ENCODE peak calls at places on chromosome 10, in seven cellular contexts. V is Panc1; L is HCT116; P is CD4-positive, alpha-beta T cell; Y is activated CD8-positive, alpha-beta T cell treated with anti-CD3 and anti-CD28 coated beads for 36 hours; D is psoas muscle; M is pancreas. H is an unnamed sample.

GRCh38 chr10:118581340-118581739 is 14.1 kb downstream of the PRLHR start:
- ATAC-seq in V (no peak), P (no peak), Y (no peak), L (no peak), M (no peak), D (no peak), H (no peak)

GRCh38 chr10:3976718-3977117 is 191.7 kb upstream of the KLF6 start:
- ATAC-seq in V (no peak), D (no peak), P (peak), Y (peak), M (no peak), L (no peak), H (no peak)

GRCh38 chr10:74875966-74876365 is 49.6 kb downstream of the KAT6B start:
- ATAC-seq in D (no peak), V (no peak), M (peak), Y (no peak), L (no peak), P (no peak), H (no peak)

GRCh38 chr10:118499186-118499585 is 96.3 kb downstream of the PRLHR start:
- ATAC-seq in M (no peak), L (no peak), Y (no peak), D (no peak), P (no peak), V (no peak), H (no peak)

GRCh38 chr10:5932345-5932744 is 42.3 kb downstream of the FBH1 start:
- ATAC-seq in V (no peak), P (no peak), L (no peak), Y (no peak), D (no peak), M (peak), H (peak)

GRCh38 chr10:17836917-17837316 is 27.8 kb downstream of the MRC1 start:
- ATAC-seq in M (peak), D (no peak), L (no peak), V (peak), Y (no peak), P (no peak), H (no peak)

GRCh38 chr10:97059006-97059871 is 126.5 kb downstream of the SLIT1 start:
- ATAC-seq in P (no peak), D (no peak), L (peak), V (no peak), Y (no peak), M (no peak), H (no peak)

GRCh38 chr10:104337527-104337984 is 709 bp downstream of the ITPRIP start:
- ATAC-seq in P (peak), L (peak), D (peak), Y (peak), V (peak), M (peak), H (peak)

GRCh38 chr10:23884671-23885070 is 324.3 kb upstream of the KIAA1217 start:
- ATAC-seq in M (peak), P (no peak), V (no peak), Y (no peak), D (no peak), L (no peak), H (no peak)

GRCh38 chr10:4018054-4018511 is 233.1 kb upstream of the KLF6 start:
- ATAC-seq in D (no peak), M (peak), Y (peak), V (no peak), L (no peak), P (no peak), H (no peak)

GRCh38 chr10:23283680-23284079 is 60.9 kb downstream of the C10orf67 start:
- ATAC-seq in V (no peak), M (peak), Y (no peak), L (no peak), P (no peak), D (no peak), H (no peak)

GRCh38 chr10:7477538-7478334 is 66.9 kb upstream of the SFMBT2 start:
- ATAC-seq in D (no peak), V (no peak), P (no peak), Y (no peak), L (no peak), M (no peak), H (no peak)

GRCh38 chr10:113933894-113934532 is 79.6 kb downstream of the NHLRC2 start:
- ATAC-seq in P (no peak), M (no peak), V (no peak), D (no peak), L (no peak), Y (no peak), H (no peak)

GRCh38 chr10:72508033-72508432 is 117.8 kb downstream of the MICU1 start:
- ATAC-seq in M (no peak), L (no peak), Y (no peak), V (no peak), P (no peak), D (no peak), H (no peak)

GRCh38 chr10:122164815-122165491 is 106.1 kb upstream of the BTBD16 start:
- ATAC-seq in L (no peak), D (no peak), P (no peak), Y (no peak), V (no peak), M (peak), H (no peak)

GRCh38 chr10:91140995-91141549 is 79.4 kb upstream of the PCGF5 start:
- ATAC-seq in P (no peak), V (no peak), L (no peak), M (no peak), Y (peak), D (no peak), H (no peak)

GRCh38 chr10:132938472-132939329 is 3.7 kb downstream of the CFAP46 start:
- ATAC-seq in Y (peak), L (peak), M (no peak), P (no peak), D (no peak), V (peak), H (no peak)

GRCh38 chr10:43284341-43284910 is 17.6 kb upstream of the RASGEF1A start:
- ATAC-seq in V (no peak), M (peak), P (no peak), L (peak), D (no peak), Y (peak), H (no peak)

GRCh38 chr10:75508239-75508813 is 76.9 kb downstream of the LRMDA start:
- ATAC-seq in V (no peak), M (peak), P (no peak), Y (no peak), L (peak), D (no peak), H (peak)

GRCh38 chr10:70683601-70684329 is 11.5 kb downstream of the ADAMTS14 start:
- ATAC-seq in L (no peak), V (no peak), P (no peak), D (no peak), M (peak), Y (no peak), H (no peak)

GRCh38 chr10:95500097-95500496 is 61.1 kb downstream of the SORBS1 start:
- ATAC-seq in M (no peak), Y (no peak), L (no peak), P (no peak), V (no peak), D (peak), H (no peak)

GRCh38 chr10:77296534-77297369 is 340.9 kb downstream of the KCNMA1 start:
- ATAC-seq in V (no peak), L (no peak), Y (no peak), D (no peak), P (no peak), M (peak), H (no peak)

GRCh38 chr10:87978166-87978565 is 114.7 kb downstream of the PTEN start:
- ATAC-seq in Y (no peak), D (no peak), L (no peak), P (no peak), M (no peak), V (no peak), H (no peak)

GRCh38 chr10:87976101-87976743 is 112.8 kb downstream of the PTEN start:
- ATAC-seq in D (no peak), Y (no peak), L (no peak), V (no peak), P (no peak), M (no peak), H (no peak)

GRCh38 chr10:87973635-87974034 is 110.2 kb downstream of the PTEN start:
- ATAC-seq in Y (no peak), P (no peak), L (no peak), V (no peak), M (peak), D (no peak), H (no peak)

GRCh38 chr10:87974130-87974529 is 110.7 kb downstream of the PTEN start:
- ATAC-seq in V (no peak), D (no peak), M (no peak), L (no peak), P (no peak), Y (no peak), H (no peak)

DNA sequence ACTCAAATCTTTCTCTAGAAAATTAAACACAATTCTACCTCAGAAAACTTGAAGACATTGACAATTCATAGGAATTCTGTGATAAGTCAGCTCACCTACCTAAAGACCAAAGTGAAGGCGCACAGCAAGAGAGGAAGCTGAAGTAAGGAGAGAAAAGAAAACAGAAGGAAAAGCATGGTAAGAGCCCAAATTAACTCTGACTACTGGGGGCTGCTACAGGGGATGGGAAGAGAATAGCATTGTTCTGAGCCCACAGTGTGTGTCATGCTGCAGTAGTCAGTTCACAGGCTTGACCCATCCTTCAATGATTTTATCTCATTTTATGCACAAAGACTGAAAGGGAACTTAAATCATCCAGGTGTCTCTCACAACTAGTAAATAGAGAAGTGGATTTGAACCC is 111.3 kb downstream of the PTEN start:
- ATAC-seq in D (no peak), M (no peak), P (no peak), L (no peak), Y (no peak), V (no peak), H (no peak)
- TF ChIP-seq CTCF in D (no peak), M (no peak), P (no peak), L (no peak), Y (no peak), V (no peak), H (no peak)

GRCh38 chr10:124248646-124249045 is 155.2 kb upstream of the CHST15 start:
- ATAC-seq in M (no peak), P (no peak), L (no peak), Y (no peak), V (no peak), D (no peak), H (no peak)

GRCh38 chr10:124250506-124250905 is 157.1 kb upstream of the CHST15 start:
- ATAC-seq in L (no peak), P (no peak), M (peak), D (no peak), Y (no peak), V (no peak), H (no peak)

GRCh38 chr10:124249196-124249595 is 155.8 kb upstream of the CHST15 start:
- ATAC-seq in M (no peak), L (no peak), P (no peak), V (no peak), Y (no peak), D (no peak), H (no peak)

GRCh38 chr10:124251317-124251716 is 157.9 kb upstream of the CHST15 start:
- ATAC-seq in V (no peak), M (peak), L (no peak), Y (no peak), P (no peak), D (no peak), H (no peak)

GRCh38 chr10:124249812-124250432 is 156.5 kb upstream of the CHST15 start:
- ATAC-seq in D (no peak), M (peak), P (no peak), V (no peak), L (peak), Y (no peak), H (no peak)
- TF ChIP-seq CTCF in D (no peak), M (no peak), P (no peak), V (no peak), L (peak), Y (no peak), H (no peak)

GRCh38 chr10:33804534-33804933 is 470.1 kb upstream of the NRP1 start:
- ATAC-seq in D (no peak), P (no peak), M (no peak), L (no peak), Y (no peak), V (no peak), H (no peak)

GRCh38 chr10:33808475-33808874 is 474.0 kb upstream of the NRP1 start:
- ATAC-seq in Y (no peak), D (peak), P (no peak), M (no peak), L (no peak), V (no peak), H (no peak)

GRCh38 chr10:33810986-33811385 is 476.5 kb upstream of the NRP1 start:
- ATAC-seq in P (no peak), L (no peak), Y (no peak), V (no peak), M (no peak), D (no peak), H (no peak)

GRCh38 chr10:33805831-33806230 is 471.4 kb upstream of the NRP1 start:
- ATAC-seq in Y (no peak), P (no peak), L (no peak), D (no peak), M (no peak), V (no peak), H (no peak)

DNA sequence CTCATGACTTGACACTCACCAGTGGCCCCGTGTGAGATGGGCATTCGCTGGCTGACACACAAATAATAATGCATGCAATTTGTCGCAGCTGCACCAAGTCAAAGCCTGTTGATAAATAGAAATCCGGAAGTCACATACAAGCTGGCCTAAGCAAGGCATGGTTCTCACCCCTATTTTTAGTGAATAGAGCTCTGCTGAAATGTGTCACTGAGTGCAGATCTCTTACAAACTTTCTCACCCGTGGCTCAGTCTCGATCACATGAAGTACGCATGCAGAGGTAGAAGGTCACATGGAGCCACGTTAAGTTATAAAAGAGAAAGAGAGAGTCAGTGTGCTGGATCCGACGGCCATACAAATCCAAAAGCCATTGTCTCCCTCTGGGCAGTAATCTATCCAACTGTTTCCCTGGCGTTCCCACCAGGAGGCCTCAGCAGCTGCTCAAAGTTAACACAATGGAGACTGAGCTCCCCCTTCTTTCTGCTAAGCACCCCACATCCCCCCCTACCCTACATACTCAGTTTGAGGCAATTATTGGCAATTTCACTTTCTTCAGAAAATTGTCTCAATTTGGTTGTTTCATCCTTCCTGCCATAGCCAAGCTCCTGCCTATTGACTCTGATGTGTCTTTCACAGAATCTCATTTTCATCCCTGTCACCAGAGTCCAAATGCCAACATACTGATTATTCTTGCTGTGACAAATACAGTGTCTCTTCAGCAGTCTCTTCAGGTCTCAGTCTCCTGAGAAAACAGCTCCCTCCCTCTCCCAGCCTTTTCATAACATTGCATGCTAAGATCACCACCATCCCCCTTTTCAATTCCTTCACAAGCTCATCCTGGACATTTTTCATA is 473.3 kb upstream of the NRP1 start:
- ATAC-seq in V (no peak), L (no peak), Y (no peak), D (peak), M (no peak), P (no peak), H (no peak)
- TF ChIP-seq CTCF in V (no peak), L (no peak), Y (no peak), D (no peak), M (no peak), P (no peak), H (no peak)

DNA sequence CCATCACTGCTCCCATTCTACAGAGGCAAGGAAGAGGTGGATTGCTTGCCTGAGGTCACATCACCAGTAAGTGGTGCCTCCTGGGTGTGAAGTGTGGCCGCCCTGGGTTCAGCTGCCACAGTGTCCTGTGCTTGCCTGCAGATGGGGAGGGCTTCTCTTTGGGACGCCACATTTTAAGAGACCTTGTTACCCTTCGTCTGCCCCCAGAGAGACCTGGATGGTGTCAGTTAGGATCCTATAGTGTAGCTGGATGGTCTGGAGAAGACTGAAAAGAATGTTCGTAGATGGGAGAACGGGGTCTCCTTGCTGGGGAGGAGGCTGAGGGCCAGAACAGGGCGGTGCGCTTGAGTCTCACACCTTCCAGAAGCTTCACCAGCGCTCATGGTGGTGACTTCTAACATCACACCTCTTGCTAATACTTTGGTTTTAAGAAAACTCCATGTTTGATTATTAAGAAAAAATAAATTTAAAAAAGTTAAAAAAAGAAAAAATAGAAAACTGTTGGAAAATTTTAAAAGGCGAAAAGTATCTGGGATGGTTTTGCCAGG is 2.3 kb downstream of the DOCK1 start:
- ATAC-seq in P (no peak), D (no peak), V (no peak), M (no peak), Y (no peak), L (no peak), H (no peak)
- TF ChIP-seq CTCF in P (no peak), D (no peak), V (no peak), M (no peak), Y (no peak), L (no peak), H (no peak)

GRCh38 chr10:60465801-60466200 is 76.1 kb upstream of the ANK3 start:
- ATAC-seq in V (no peak), P (no peak), M (no peak), L (no peak), Y (no peak), D (peak), H (no peak)

GRCh38 chr10:60463726-60464125 is 74.1 kb upstream of the ANK3 start:
- ATAC-seq in M (no peak), Y (no peak), V (no peak), P (no peak), L (no peak), D (no peak), H (no peak)

GRCh38 chr10:60464659-60465058 is 75.0 kb upstream of the ANK3 start:
- ATAC-seq in D (no peak), P (no peak), V (no peak), M (no peak), Y (no peak), L (no peak), H (no peak)

GRCh38 chr10:60467202-60467546 is 77.5 kb upstream of the ANK3 start:
- ATAC-seq in M (no peak), P (no peak), Y (no peak), D (no peak), V (peak), L (no peak), H (no peak)

DNA sequence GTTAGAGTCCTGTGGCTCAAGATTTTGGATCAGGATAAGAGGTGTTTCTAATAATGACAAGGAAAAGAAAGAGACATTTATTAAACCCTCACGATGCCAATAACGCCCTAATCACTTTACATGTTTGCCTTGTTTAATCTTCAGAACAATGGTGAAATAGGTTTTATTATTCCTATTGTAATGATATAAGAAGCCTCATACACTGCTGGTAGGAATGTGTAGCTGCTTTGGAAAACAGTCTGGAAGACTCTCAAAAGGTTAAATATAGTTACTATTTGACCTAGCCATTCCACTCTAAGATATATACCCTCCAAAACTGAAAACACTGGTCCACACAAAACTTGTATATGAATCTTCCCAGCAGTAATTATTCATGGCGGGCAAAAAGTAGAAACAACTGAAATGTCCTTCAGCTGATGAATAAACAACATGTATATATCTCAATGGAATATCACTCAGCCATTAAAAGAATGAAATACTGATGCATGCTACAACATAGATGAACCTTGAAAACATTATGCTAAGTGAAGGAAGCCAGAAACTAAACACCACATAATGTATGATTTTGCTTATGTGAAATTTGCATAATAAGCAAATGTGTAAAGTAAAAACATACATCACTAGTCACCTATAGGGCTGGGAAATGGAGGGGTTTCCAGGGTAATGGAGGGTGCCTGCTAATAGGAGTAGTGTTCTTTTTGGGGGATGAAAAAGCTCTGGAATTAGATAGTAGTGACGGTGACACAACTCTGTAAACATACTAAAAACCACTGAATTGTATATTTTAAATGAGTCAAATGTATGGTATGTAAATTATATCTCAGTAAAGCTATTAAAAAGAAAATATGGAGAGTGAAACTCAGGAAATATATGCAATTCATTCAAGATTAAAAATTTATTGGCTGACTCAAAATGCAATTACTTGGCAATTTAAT is 76.9 kb upstream of the ANK3 start:
- ATAC-seq in Y (no peak), M (no peak), L (no peak), P (no peak), D (no peak), V (peak), H (no peak)
- TF ChIP-seq CTCF in Y (no peak), M (no peak), L (no peak), P (no peak), D (no peak), V (peak), H (no peak)

GRCh38 chr10:987906-988666 is at the start of gene GTPBP4:
- ATAC-seq in V (peak), D (peak), M (peak), L (peak), P (peak), Y (peak), H (peak)
- TF ChIP-seq CTCF in V (no peak), D (no peak), M (no peak), L (no peak), P (peak), Y (no peak), H (no peak)

GRCh38 chr10:63633677-63634487 is 112.7 kb downstream of the REEP3 start:
- ATAC-seq in Y (no peak), M (no peak), V (no peak), L (no peak), P (no peak), D (no peak), H (no peak)
- TF ChIP-seq CTCF in Y (no peak), M (no peak), V (peak), L (peak), P (no peak), D (peak), H (peak)